ENCODE peak calls at places on chromosome X, in seven cellular contexts. B, P, O, T, U, M and G are unnamed samples.

GRCh38 chrX:139890991-139891700 is 41.7 kb downstream of the ATP11C start:
- DNase-seq in B (peak), P (peak), O (no peak), T (no peak), U (peak), M (no peak), G (no peak)

GRCh38 chrX:143298663-143299241 is 218.5 kb downstream of the SPANXN3 start:
- DNase-seq in B (no peak), P (no peak), O (no peak), T (no peak), U (no peak), M (no peak), G (no peak)

GRCh38 chrX:48957477-48957826 is at the start of gene OTUD5:
- DNase-seq in B (no peak), P (no peak), O (no peak), T (no peak), U (no peak), M (peak), G (no peak)

GRCh38 chrX:25020391-25021131 is 4.8 kb upstream of the ARX start:
- DNase-seq in B (no peak), P (no peak), O (no peak), T (peak), U (no peak), M (no peak), G (no peak)

GRCh38 chrX:8067754-8068469 is 103.2 kb downstream of the VCX2 start:
- DNase-seq in B (no peak), P (no peak), O (no peak), T (no peak), U (peak), M (no peak), G (peak)

GRCh38 chrX:103831803-103832544 is at the start of gene RAB9B:
- DNase-seq in B (peak), P (no peak), O (peak), T (peak), U (peak), M (no peak), G (no peak)

GRCh38 chrX:40496728-40497127 is 84.0 kb upstream of the ATP6AP2 start:
- DNase-seq in B (peak), P (no peak), O (no peak), T (peak), U (peak), M (no peak), G (no peak)

GRCh38 chrX:47854474-47854873 is 17.8 kb downstream of the ZNF81 start:
- DNase-seq in B (peak), P (no peak), O (no peak), T (peak), U (peak), M (no peak), G (no peak)

GRCh38 chrX:8815460-8816065 is 14.4 kb upstream of the FAM9A start:
- DNase-seq in B (peak), P (no peak), O (no peak), T (peak), U (peak), M (no peak), G (no peak)

GRCh38 chrX:14038375-14039077 is 8.8 kb upstream of the GEMIN8 start:
- DNase-seq in B (no peak), P (peak), O (no peak), T (no peak), U (no peak), M (no peak), G (no peak)

GRCh38 chrX:110118535-110118934 is 115.6 kb downstream of the TMEM164 start:
- DNase-seq in B (no peak), P (no peak), O (no peak), T (no peak), U (no peak), M (no peak), G (no peak)